ENCODE peak calls at places on chromosomes 2 and 18, in five cellular contexts. U, V, E, O and J are unnamed samples. For H3K4me1 and H3K27me3, the result is how much of the 10 kb centered on the place peaks cover.

GRCh38 chr2:24540011-24540477 is 49.0 kb downstream of the NCOA1 start:
- DNase-seq in U (no peak), V (no peak), E (no peak), O (no peak), J (no peak)

GRCh38 chr2:54966165-54966819 is 84.0 kb downstream of the RTN4 start:
- DNase-seq in U (no peak), V (no peak), E (no peak), O (peak), J (peak)

GRCh38 chr2:237060518-237061312 is 25.0 kb upstream of the COPS8 start:
- DNase-seq in U (no peak), V (peak), E (no peak), O (peak), J (peak)

GRCh38 chr2:84276585-84277255 is 182.4 kb downstream of the SUCLG1 start:
- DNase-seq in U (no peak), V (no peak), E (no peak), O (peak), J (no peak)

GRCh38 chr2:70431948-70432347 is 121.7 kb downstream of the TGFA start:
- DNase-seq in U (no peak), V (peak), E (no peak), O (no peak), J (no peak)

GRCh38 chr2:108911807-108912628 is 77.0 kb downstream of the EDAR start:
- DNase-seq in U (no peak), V (no peak), E (no peak), O (no peak), J (no peak)

GRCh38 chr18:5142131-5142530 is 54.9 kb downstream of the AKAIN1 start:
- DNase-seq in U (no peak), V (no peak), E (no peak), O (no peak), J (no peak)

GRCh38 chr2:162430323-162430722 is 86.4 kb downstream of the GCA start:
- DNase-seq in U (no peak), V (no peak), E (no peak), O (peak), J (no peak)

GRCh38 chr2:70772486-70773155 is 4.6 kb upstream of the ADD2 start:
- DNase-seq in U (no peak), V (no peak), E (no peak), O (no peak), J (no peak)

GRCh38 chr2:134253117-134253704 is 661 bp upstream of the MGAT5 start:
- DNase-seq in U (no peak), V (no peak), E (no peak), O (no peak), J (no peak)
- H3K4me1 ChIP-seq in U (under half), V (under half), E (half or more), O (under half), J (under half)

GRCh38 chr2:240893363-240893828 is 2.6 kb downstream of the MAB21L4 start:
- DNase-seq in U (peak), V (peak), E (peak), O (no peak), J (no peak)

GRCh38 chr2:240895656-240896388 is at the start of gene MAB21L4:
- DNase-seq in U (peak), V (peak), E (no peak), O (peak), J (no peak)

GRCh38 chr2:240896394-240896793 is 438 bp upstream of the MAB21L4 start:
- DNase-seq in U (no peak), V (no peak), E (no peak), O (no peak), J (no peak)

GRCh38 chr2:240894006-240894405 is 1.9 kb downstream of the MAB21L4 start:
- DNase-seq in U (peak), V (no peak), E (no peak), O (no peak), J (no peak)

GRCh38 chr2:240894836-240895558 is 959 bp downstream of the MAB21L4 start:
- DNase-seq in U (peak), V (no peak), E (no peak), O (no peak), J (no peak)
- H3K27me3 ChIP-seq in U (under half), V (under half), E (under half), O (under half), J (under half)

GRCh38 chr18:6367208-6367607 is 47.5 kb downstream of the L3MBTL4 start:
- DNase-seq in U (no peak), V (no peak), E (no peak), O (no peak), J (no peak)

GRCh38 chr18:6366776-6367175 is 47.9 kb downstream of the L3MBTL4 start:
- DNase-seq in U (no peak), V (no peak), E (no peak), O (no peak), J (no peak)

GRCh38 chr18:6362559-6363129 is 52.1 kb downstream of the L3MBTL4 start:
- DNase-seq in U (no peak), V (no peak), E (no peak), O (no peak), J (no peak)

GRCh38 chr18:6365385-6365784 is 49.3 kb downstream of the L3MBTL4 start:
- DNase-seq in U (no peak), V (no peak), E (no peak), O (no peak), J (no peak)

DNA sequence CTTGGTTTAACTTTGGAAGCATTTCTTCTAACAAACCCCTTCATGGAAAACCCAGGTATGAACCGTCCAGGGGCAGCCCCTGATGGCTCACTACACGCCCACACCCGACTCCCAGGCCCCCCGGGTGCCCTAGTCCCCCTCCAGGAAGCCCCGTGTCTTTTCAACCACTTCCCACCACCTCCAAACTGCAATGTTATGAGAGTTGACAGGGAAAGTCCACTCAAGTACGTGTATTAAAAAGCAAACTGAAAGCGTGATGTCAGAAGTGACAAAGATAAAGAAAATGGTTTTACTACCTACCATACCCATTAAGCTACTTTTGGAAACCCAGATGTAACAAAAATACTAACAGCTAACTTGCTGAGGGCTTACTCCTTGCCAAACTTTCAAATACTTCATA is 51.5 kb downstream of the L3MBTL4 start:
- DNase-seq in U (no peak), V (no peak), E (no peak), O (no peak), J (no peak)
- H3K4me3 ChIP-seq in U (no peak), V (no peak), E (no peak), O (no peak), J (no peak)

GRCh38 chr2:174776686-174777085 is 12.4 kb upstream of the CHRNA1 start:
- DNase-seq in U (no peak), V (no peak), E (no peak), O (no peak), J (no peak)
- H3K4me1 ChIP-seq in U (under half), V (under half), E (half or more), O (under half), J (under half)